ENCODE peak calls at places on chromosomes 3 and 15, in four cellular contexts. One of them, this sample, is unnamed.

GRCh38 chr3:112505907-112506306 is 6.6 kb upstream of the BTLA start:
- DNase-seq in stimulated activated CD8-positive, alpha-beta memory T cell treated with anti-CD3 and anti-CD28 coated beads, Interleukin-2, amount 100 ng/mL, for 1 hour: no peak
- DNase-seq in AG20443: no peak
- DNase-seq in neural crest cell: no peak
- DNase-seq in this sample: no peak

GRCh38 chr3:154356009-154356408 is 31.7 kb upstream of the DHX36 start:
- DNase-seq in stimulated activated CD8-positive, alpha-beta memory T cell treated with anti-CD3 and anti-CD28 coated beads, Interleukin-2, amount 100 ng/mL, for 1 hour: no peak
- DNase-seq in AG20443: no peak
- DNase-seq in neural crest cell: no peak
- DNase-seq in this sample: no peak

GRCh38 chr15:55799287-55800212 is 56.6 kb upstream of the PRTG start:
- DNase-seq in stimulated activated CD8-positive, alpha-beta memory T cell treated with anti-CD3 and anti-CD28 coated beads, Interleukin-2, amount 100 ng/mL, for 1 hour: no peak
- DNase-seq in AG20443: peak; percentile 55
- DNase-seq in neural crest cell: peak; percentile 87
- DNase-seq in this sample: no peak

GRCh38 chr3:133958071-133958806 is 62.6 kb upstream of the RAB6B start:
- DNase-seq in stimulated activated CD8-positive, alpha-beta memory T cell treated with anti-CD3 and anti-CD28 coated beads, Interleukin-2, amount 100 ng/mL, for 1 hour: no peak
- DNase-seq in AG20443: no peak
- DNase-seq in neural crest cell: no peak
- DNase-seq in this sample: no peak

GRCh38 chr3:171435757-171436156 is 24.4 kb downstream of the TNIK start:
- DNase-seq in stimulated activated CD8-positive, alpha-beta memory T cell treated with anti-CD3 and anti-CD28 coated beads, Interleukin-2, amount 100 ng/mL, for 1 hour: no peak
- DNase-seq in AG20443: no peak
- DNase-seq in neural crest cell: no peak
- DNase-seq in this sample: no peak

GRCh38 chr3:150721285-150722130 is 17.8 kb upstream of the ERICH6 start:
- DNase-seq in stimulated activated CD8-positive, alpha-beta memory T cell treated with anti-CD3 and anti-CD28 coated beads, Interleukin-2, amount 100 ng/mL, for 1 hour: no peak
- DNase-seq in AG20443: peak; percentile 59
- DNase-seq in neural crest cell: no peak
- DNase-seq in this sample: no peak

GRCh38 chr15:74873756-74874424 is 725 bp upstream of the SCAMP2 start:
- DNase-seq in stimulated activated CD8-positive, alpha-beta memory T cell treated with anti-CD3 and anti-CD28 coated beads, Interleukin-2, amount 100 ng/mL, for 1 hour: no peak
- DNase-seq in AG20443: peak; percentile 41
- DNase-seq in neural crest cell: no peak
- DNase-seq in this sample: no peak

GRCh38 chr3:138668107-138668506 is 59.5 kb downstream of the FAIM start:
- DNase-seq in stimulated activated CD8-positive, alpha-beta memory T cell treated with anti-CD3 and anti-CD28 coated beads, Interleukin-2, amount 100 ng/mL, for 1 hour: no peak
- DNase-seq in AG20443: no peak
- DNase-seq in neural crest cell: no peak
- DNase-seq in this sample: no peak